ENCODE peak calls at places on chromosome 10, in four cellular contexts. K, N, T and D are unnamed samples.

GRCh38 chr10:113736576-113736975 is 14.9 kb upstream of the PLEKHS1 start:
- DNase-seq in K (no peak), N (no peak), T (no peak), D (no peak)

GRCh38 chr10:89119651-89120050 is 87.5 kb downstream of the CH25H start:
- DNase-seq in K (peak), N (no peak), T (no peak), D (no peak)

GRCh38 chr10:103709341-103709920 is 145.9 kb downstream of the SH3PXD2A start:
- DNase-seq in K (no peak), N (no peak), T (no peak), D (no peak)

GRCh38 chr10:98292976-98293375 is 25.0 kb upstream of the LOXL4 start:
- DNase-seq in K (no peak), N (no peak), T (no peak), D (no peak)

GRCh38 chr10:91088300-91089140 is 131.9 kb upstream of the PCGF5 start:
- DNase-seq in K (no peak), N (no peak), T (peak), D (no peak)

GRCh38 chr10:126391162-126391880 is 3.0 kb upstream of the ADAM12 start:
- DNase-seq in K (no peak), N (no peak), T (no peak), D (no peak)

GRCh38 chr10:97721871-97722780 is 8.6 kb downstream of the MARVELD1 start:
- DNase-seq in K (no peak), N (no peak), T (no peak), D (no peak)

GRCh38 chr10:99276848-99277486 is 41.3 kb upstream of the HPSE2 start:
- DNase-seq in K (no peak), N (no peak), T (no peak), D (no peak)

GRCh38 chr10:92452313-92452712 is 121.6 kb downstream of the IDE start:
- DNase-seq in K (no peak), N (no peak), T (no peak), D (no peak)